ENCODE peak calls at places on chromosomes 2 and 18, in ten cellular contexts. O is activated T-cell treated with anti-CD3 and anti-CD28 coated beads, Interleukin-2, amount 50 U/mL, for 4 hours; Z is ovary; Y is HEK293T; B is CD4-positive, CD25-positive, alpha-beta regulatory T cell; X is epithelial cell of esophagus; N is nephron progenitor cell; U is SW 1271; K is substantia nigra; R is fibroblast of the aortic adventitia. M is an unnamed sample.

GRCh38 chr18:62318613-62319012 is 6.5 kb upstream of the TNFRSF11A start:
- DNase-seq in O (no peak), Z (no peak), Y (no peak), B (no peak), X (no peak), N (no peak), U (no peak), K (no peak), R (no peak), M (no peak)

GRCh38 chr2:152615177-152615576 is 102.1 kb downstream of the PRPF40A start:
- DNase-seq in O (no peak), Z (no peak), Y (no peak), B (no peak), X (peak; percentile 18), N (no peak), U (no peak), K (no peak), R (no peak), M (no peak)

GRCh38 chr2:215476424-215476823 is 40.6 kb upstream of the FN1 start:
- DNase-seq in O (no peak), Z (no peak), Y (no peak), B (no peak), X (no peak), N (no peak), U (no peak), K (no peak), R (peak; percentile 14), M (no peak)

GRCh38 chr2:144032566-144032965 is 487.4 kb downstream of the ZEB2 start:
- DNase-seq in O (no peak), Z (no peak), Y (no peak), B (no peak), X (no peak), N (no peak), U (no peak), K (no peak), R (peak; percentile 35), M (no peak)

GRCh38 chr18:40413160-40413559 is 1541.9 kb upstream of the PIK3C3 start:
- DNase-seq in O (no peak), Z (no peak), Y (peak; percentile 65), B (no peak), X (peak; percentile 62), N (peak; percentile 42), U (peak; percentile 8), K (peak; percentile 2), R (no peak), M (peak; percentile 48)

GRCh38 chr18:54873884-54874255 is 45.6 kb downstream of the RAB27B start:
- DNase-seq in O (no peak), Z (no peak), Y (no peak), B (no peak), X (peak; percentile 64), N (no peak), U (no peak), K (no peak), R (no peak), M (no peak)

GRCh38 chr2:189217546-189217945 is 38.0 kb upstream of the COL5A2 start:
- DNase-seq in O (no peak), Z (no peak), Y (peak; percentile 9), B (no peak), X (no peak), N (no peak), U (no peak), K (no peak), R (peak; percentile 92), M (no peak)

GRCh38 chr2:37858197-37858711 is 66.8 kb upstream of the RMDN2 start:
- DNase-seq in O (no peak), Z (no peak), Y (no peak), B (no peak), X (no peak), N (no peak), U (no peak), K (no peak), R (peak; percentile 25), M (no peak)

GRCh38 chr2:30149513-30149912 is 2.7 kb downstream of the YPEL5 start:
- DNase-seq in O (no peak), Z (no peak), Y (peak; percentile 26), B (no peak), X (no peak), N (no peak), U (no peak), K (no peak), R (no peak), M (peak; percentile 19)

GRCh38 chr2:196534533-196534932 is 105.0 kb upstream of the CCDC150 start:
- DNase-seq in O (no peak), Z (no peak), Y (no peak), B (no peak), X (peak; percentile 14), N (no peak), U (no peak), K (no peak), R (no peak), M (no peak)

GRCh38 chr2:174603280-174603679 is 5.7 kb upstream of the WIPF1 start:
- DNase-seq in O (peak; percentile 42), Z (no peak), Y (peak; percentile 37), B (peak; percentile 34), X (peak; percentile 76), N (peak; percentile 15), U (no peak), K (peak; percentile 65), R (peak; percentile 88), M (peak; percentile 46)

GRCh38 chr18:47758000-47758399 is 172.5 kb downstream of the SMAD2 start:
- DNase-seq in O (no peak), Z (no peak), Y (no peak), B (no peak), X (peak; percentile 8), N (no peak), U (no peak), K (no peak), R (no peak), M (peak; percentile 7)

GRCh38 chr2:69138247-69138754 is 125.3 kb downstream of the ANTXR1 start:
- DNase-seq in O (no peak), Z (no peak), Y (no peak), B (no peak), X (peak; percentile 71), N (no peak), U (peak; percentile 79), K (no peak), R (peak; percentile 84), M (peak; percentile 86)

GRCh38 chr2:55840460-55840859 is 83.1 kb downstream of the EFEMP1 start:
- DNase-seq in O (no peak), Z (no peak), Y (no peak), B (no peak), X (no peak), N (no peak), U (no peak), K (no peak), R (no peak), M (no peak)

GRCh38 chr2:195658541-195658890 is 1.5 kb downstream of the SLC39A10 start:
- DNase-seq in O (no peak), Z (no peak), Y (no peak), B (peak; percentile 19), X (peak; percentile 88), N (no peak), U (peak; percentile 58), K (no peak), R (peak; percentile 90), M (peak; percentile 97)

GRCh38 chr18:55351220-55351619 is 236.8 kb downstream of the TCF4 start:
- DNase-seq in O (no peak), Z (no peak), Y (no peak), B (no peak), X (no peak), N (no peak), U (no peak), K (no peak), R (peak; percentile 50), M (no peak)

GRCh38 chr2:11338580-11338979 is 5.9 kb downstream of the ROCK2 start:
- DNase-seq in O (no peak), Z (no peak), Y (no peak), B (no peak), X (no peak), N (no peak), U (no peak), K (no peak), R (no peak), M (no peak)

GRCh38 chr2:170017848-170018492 is 160.0 kb upstream of the MYO3B start:
- DNase-seq in O (no peak), Z (no peak), Y (no peak), B (no peak), X (no peak), N (no peak), U (no peak), K (no peak), R (peak; percentile 91), M (no peak)

GRCh38 chr2:185618630-185619029 is 120.0 kb upstream of the FSIP2 start:
- DNase-seq in O (no peak), Z (no peak), Y (no peak), B (no peak), X (peak; percentile 29), N (no peak), U (no peak), K (no peak), R (peak; percentile 6), M (peak; percentile 67)

GRCh38 chr18:21218862-21219261 is 23.2 kb upstream of the GREB1L start:
- DNase-seq in O (no peak), Z (no peak), Y (peak; percentile 76), B (no peak), X (no peak), N (no peak), U (no peak), K (no peak), R (no peak), M (no peak)

GRCh38 chr2:30232801-30233130 is 1.4 kb downstream of the LBH start:
- DNase-seq in O (no peak), Z (no peak), Y (no peak), B (peak; percentile 37), X (no peak), N (no peak), U (no peak), K (no peak), R (peak; percentile 41), M (no peak)

GRCh38 chr2:203873461-203873860 is 5.9 kb downstream of the CTLA4 start:
- DNase-seq in O (no peak), Z (no peak), Y (no peak), B (peak; percentile 26), X (no peak), N (no peak), U (no peak), K (no peak), R (no peak), M (no peak)